ENCODE peak calls at places on chromosomes 7 and 10, in eight cellular contexts. U, O, C, H, T, R, V and Q are unnamed samples.

GRCh38 chr7:29042893-29043292 is 84.8 kb upstream of the TRIL start:
- DNase-seq in O (no peak), T (no peak), V (no peak), R (no peak), U (no peak), H (no peak), C (no peak), Q (no peak)

GRCh38 chr7:123594813-123595241 is 6.8 kb upstream of the ASB15 start:
- DNase-seq in H (no peak), O (no peak), T (no peak), C (peak; percentile 9), V (no peak), U (peak; percentile 38), R (no peak), Q (no peak)

GRCh38 chr10:33265621-33266020 is 68.8 kb downstream of the NRP1 start:
- DNase-seq in C (no peak), R (no peak), T (no peak), O (peak; percentile 71), V (no peak), H (no peak), U (no peak), Q (no peak)

GRCh38 chr10:69961168-69961863 is 91.3 kb upstream of the MACROH2A2 start:
- DNase-seq in R (peak; percentile 77), T (no peak), C (peak; percentile 10), U (no peak), O (no peak), H (no peak), V (no peak), Q (no peak)

GRCh38 chr7:34823650-34824258 is 165.7 kb downstream of the NPSR1 start:
- DNase-seq in V (peak; percentile 56), R (peak; percentile 83), U (peak; percentile 66), O (peak; percentile 43), C (peak; percentile 67), H (peak; percentile 16), T (peak; percentile 15), Q (no peak)

GRCh38 chr7:90923576-90923975 is 327.5 kb downstream of the CDK14 start:
- DNase-seq in R (no peak), T (no peak), V (no peak), H (no peak), U (no peak), O (no peak), C (no peak), Q (no peak)

GRCh38 chr10:45239642-45240041 is 75.8 kb downstream of the OR13A1 start:
- DNase-seq in C (no peak), R (no peak), U (no peak), O (no peak), T (no peak), H (no peak), V (no peak), Q (no peak)

GRCh38 chr7:133934974-133935330 is 192.2 kb upstream of the LRGUK start:
- DNase-seq in T (no peak), R (no peak), C (no peak), O (no peak), U (no peak), V (no peak), H (no peak), Q (no peak)

GRCh38 chr7:80181411-80181810 is 46.8 kb downstream of the GNAI1 start:
- DNase-seq in C (no peak), V (no peak), U (no peak), O (no peak), H (no peak), R (no peak), T (no peak), Q (no peak)

GRCh38 chr10:116753759-116754158 is 11.4 kb upstream of the HSPA12A start:
- DNase-seq in C (no peak), V (no peak), R (no peak), U (no peak), T (no peak), O (no peak), H (no peak), Q (peak; percentile 45)

GRCh38 chr10:21727452-21728168 is 193.6 kb downstream of the MLLT10 start:
- DNase-seq in C (no peak), R (no peak), U (peak; percentile 39), T (no peak), O (no peak), V (no peak), H (no peak), Q (no peak)

GRCh38 chr7:16114633-16115032 is 306.7 kb downstream of the CRPPA start:
- DNase-seq in C (no peak), U (no peak), T (no peak), H (no peak), R (no peak), V (no peak), O (no peak), Q (no peak)